ENCODE peak calls at places on chromosomes 16 and 17, in ten cellular contexts. K is fibroblast of pulmonary artery, Z is left ventricle myocardium inferior, L is HCT116, I is OCI-LY7, E is thoracic aorta, O is A673, Y is ovary, Q is H1, M is Caco-2. N is an unnamed sample.

GRCh38 chr16:73056383-73056782 is 8.5 kb upstream of the ZFHX3 start:
- DNase-seq in K (no peak), Z (no peak), L (no peak), I (no peak), E (no peak), O (no peak), Y (no peak), Q (no peak), M (no peak), N (no peak)

GRCh38 chr17:21304091-21304490 is 19.6 kb downstream of the MAP2K3 start:
- DNase-seq in K (no peak), Z (peak), L (no peak), I (no peak), E (no peak), O (no peak), Y (peak), Q (no peak), M (no peak), N (no peak)

GRCh38 chr16:89324056-89325010 is 106.8 kb downstream of the ZNF778 start:
- DNase-seq in K (peak), Z (no peak), L (no peak), I (no peak), E (no peak), O (no peak), Y (peak), Q (no peak), M (no peak), N (no peak)

GRCh38 chr16:23466162-23466885 is 13.3 kb upstream of the COG7 start:
- DNase-seq in K (peak), Z (no peak), L (no peak), I (no peak), E (no peak), O (no peak), Y (no peak), Q (no peak), M (no peak), N (no peak)

GRCh38 chr16:53612003-53612402 is 91.7 kb downstream of the RPGRIP1L start:
- DNase-seq in K (no peak), Z (no peak), L (no peak), I (no peak), E (no peak), O (no peak), Y (no peak), Q (no peak), M (peak), N (no peak)

GRCh38 chr17:52673791-52674190 is 515.3 kb upstream of the CA10 start:
- DNase-seq in K (no peak), Z (no peak), L (no peak), I (no peak), E (no peak), O (no peak), Y (no peak), Q (no peak), M (no peak), N (no peak)

GRCh38 chr17:67245694-67246397 is 850 bp upstream of the HELZ start:
- DNase-seq in K (no peak), Z (peak), L (no peak), I (peak), E (no peak), O (no peak), Y (peak), Q (no peak), M (peak), N (no peak)

GRCh38 chr17:16428098-16428882 is 12.9 kb downstream of the TRPV2 start:
- DNase-seq in K (peak), Z (peak), L (no peak), I (peak), E (no peak), O (peak), Y (no peak), Q (no peak), M (peak), N (no peak)

GRCh38 chr16:66264311-66265105 is 102.0 kb upstream of the CDH5 start:
- DNase-seq in K (no peak), Z (no peak), L (no peak), I (no peak), E (no peak), O (no peak), Y (no peak), Q (no peak), M (no peak), N (no peak)

GRCh38 chr17:74499992-74500391 is 31.3 kb downstream of the CD300LB start:
- DNase-seq in K (no peak), Z (no peak), L (no peak), I (no peak), E (no peak), O (no peak), Y (no peak), Q (no peak), M (no peak), N (no peak)

GRCh38 chr17:77838748-77839147 is 119.8 kb upstream of the TNRC6C start:
- DNase-seq in K (no peak), Z (no peak), L (no peak), I (no peak), E (no peak), O (no peak), Y (no peak), Q (no peak), M (no peak), N (no peak)

GRCh38 chr17:61504697-61505096 is 52.5 kb downstream of the TBX4 start:
- DNase-seq in K (peak), Z (no peak), L (no peak), I (no peak), E (no peak), O (no peak), Y (no peak), Q (no peak), M (no peak), N (no peak)

GRCh38 chr16:2022723-2023097 is 3.1 kb downstream of the NPW start:
- DNase-seq in K (peak), Z (no peak), L (no peak), I (peak), E (no peak), O (peak), Y (no peak), Q (no peak), M (peak), N (no peak)

DNA sequence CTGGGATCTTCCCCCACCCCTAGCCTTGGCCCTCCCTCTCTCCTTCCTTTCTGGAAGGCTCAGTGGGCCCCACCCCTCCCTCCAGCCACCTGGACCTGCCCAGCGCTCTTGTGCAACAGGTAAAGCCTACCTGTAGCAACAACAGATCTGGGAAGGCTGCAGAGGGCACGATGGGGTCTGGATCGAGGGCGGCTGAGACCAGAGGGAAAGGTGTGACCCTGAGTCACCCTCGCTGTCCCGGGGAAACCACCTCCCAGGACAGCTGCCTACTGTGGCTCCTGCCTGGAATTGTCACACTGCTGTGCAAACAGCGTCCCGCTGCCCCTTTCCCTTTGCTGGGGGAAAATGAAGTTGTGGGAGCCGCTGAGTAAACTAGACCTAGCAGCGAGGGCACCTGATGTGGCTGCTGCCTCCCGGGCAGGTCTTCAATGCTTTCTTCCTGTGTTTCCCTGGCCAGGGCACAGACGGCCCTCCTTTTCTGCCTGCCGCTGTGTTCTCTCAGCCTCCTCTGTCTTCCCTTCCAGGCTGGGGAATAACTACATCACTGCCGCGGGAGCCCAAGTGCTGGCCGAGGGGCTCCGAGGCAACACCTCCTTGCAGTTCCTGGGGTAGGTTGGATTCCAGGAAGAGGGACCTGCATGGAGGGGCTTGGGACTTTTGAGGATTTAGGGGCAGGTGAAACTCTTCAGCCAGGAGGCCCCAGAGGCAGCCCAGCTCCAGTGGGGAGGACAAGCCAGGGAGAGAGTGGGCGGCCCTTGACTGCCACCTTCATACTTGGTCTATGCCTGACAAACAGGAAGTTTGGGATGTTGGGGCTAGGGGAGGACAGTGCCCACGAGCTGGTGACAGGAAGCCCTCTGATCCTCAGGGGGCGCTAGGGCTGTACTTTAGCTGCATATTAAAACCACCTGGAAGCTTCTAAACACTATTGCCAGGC is 22.2 kb upstream of the CYLD start:
- DNase-seq in K (no peak), Z (no peak), L (no peak), I (no peak), E (no peak), O (no peak), Y (no peak), Q (no peak), M (peak), N (no peak)
- TF ChIP-seq CTCF in K (no peak), Z (no peak), L (no peak), I (peak), E (no peak), O (no peak), Y (no peak), Q (peak), M (no peak), N (no peak)

GRCh38 chr17:50558581-50558954 is 1.9 kb upstream of the CACNA1G start:
- DNase-seq in K (no peak), Z (no peak), L (no peak), I (no peak), E (no peak), O (no peak), Y (no peak), Q (no peak), M (no peak), N (no peak)

GRCh38 chr17:50560185-50560824 is at the start of gene CACNA1G:
- DNase-seq in K (peak), Z (peak), L (peak), I (peak), E (peak), O (peak), Y (peak), Q (peak), M (peak), N (no peak)

GRCh38 chr17:50558955-50559614 is 1.4 kb upstream of the CACNA1G start:
- DNase-seq in K (no peak), Z (no peak), L (no peak), I (no peak), E (no peak), O (peak), Y (peak), Q (no peak), M (no peak), N (no peak)

GRCh38 chr17:50560931-50561750 is 626 bp downstream of the CACNA1G start:
- DNase-seq in K (no peak), Z (no peak), L (no peak), I (no peak), E (no peak), O (no peak), Y (peak), Q (no peak), M (no peak), N (no peak)

GRCh38 chr17:50559674-50560184 is 786 bp upstream of the CACNA1G start:
- DNase-seq in K (peak), Z (peak), L (peak), I (no peak), E (peak), O (peak), Y (peak), Q (peak), M (peak), N (no peak)
- H3K4me3 ChIP-seq in K (peak), Z (peak), L (peak), I (peak), E (peak), O (peak), Y (peak), Q (peak), M (peak), N (no peak)

GRCh38 chr16:85751665-85752501 is 987 bp upstream of the C16orf74 start:
- DNase-seq in K (peak), Z (no peak), L (no peak), I (peak), E (no peak), O (no peak), Y (peak), Q (peak), M (no peak), N (no peak)

GRCh38 chr16:85754403-85754802 is 3.5 kb upstream of the C16orf74 start:
- DNase-seq in K (no peak), Z (no peak), L (no peak), I (peak), E (no peak), O (peak), Y (no peak), Q (no peak), M (no peak), N (no peak)

GRCh38 chr16:85753559-85753958 is 2.7 kb upstream of the C16orf74 start:
- DNase-seq in K (no peak), Z (no peak), L (no peak), I (no peak), E (no peak), O (no peak), Y (no peak), Q (no peak), M (no peak), N (peak)

GRCh38 chr16:85753976-85754375 is 3.1 kb upstream of the C16orf74 start:
- DNase-seq in K (no peak), Z (no peak), L (no peak), I (peak), E (no peak), O (no peak), Y (no peak), Q (no peak), M (no peak), N (no peak)

DNA sequence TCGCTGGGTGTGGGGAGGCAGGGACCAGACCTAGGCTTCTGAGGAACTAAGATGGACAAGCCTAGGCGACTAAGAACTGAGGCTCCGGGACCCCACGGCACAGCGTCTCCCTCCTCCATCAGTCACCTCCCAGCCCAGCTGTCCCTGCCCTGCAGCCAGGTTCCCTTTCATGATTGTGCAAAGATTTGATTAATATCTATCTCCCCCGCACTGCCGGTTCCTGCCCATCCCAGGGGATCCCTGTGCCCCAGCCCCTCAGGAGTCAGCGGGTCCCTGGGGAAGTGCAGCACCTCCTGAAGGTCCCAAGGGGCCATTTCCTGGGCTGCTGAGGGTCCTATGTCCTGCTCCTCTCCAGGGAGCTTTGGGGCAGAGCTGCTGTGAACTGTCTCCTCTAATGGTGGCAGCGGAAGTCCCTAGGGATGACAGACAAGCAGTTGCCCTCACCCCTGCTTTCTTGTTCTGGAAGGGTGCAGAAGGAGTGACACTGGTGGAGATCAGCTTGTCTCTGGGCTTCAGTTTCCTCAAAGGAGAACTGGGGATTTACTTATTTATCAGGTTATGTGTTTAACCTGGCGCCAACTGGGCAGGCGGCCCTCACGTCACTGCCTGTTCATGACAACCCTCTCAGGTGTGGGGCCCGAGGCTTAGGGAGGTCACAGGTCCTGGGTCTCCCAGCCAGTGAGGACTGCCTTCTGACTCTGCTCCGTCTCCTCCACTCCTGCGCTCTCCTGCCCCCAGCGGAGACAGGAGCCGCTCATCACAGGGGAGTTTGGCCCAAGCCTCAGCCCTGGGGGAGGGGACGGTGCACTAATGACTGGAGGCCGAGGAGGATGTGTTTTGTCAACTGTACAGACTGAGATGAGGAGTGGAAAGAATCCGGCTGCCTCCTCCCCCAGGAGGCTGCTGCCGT is 1.9 kb upstream of the C16orf74 start:
- DNase-seq in K (peak), Z (peak), L (no peak), I (peak), E (no peak), O (peak), Y (no peak), Q (no peak), M (peak), N (peak)
- TF ChIP-seq CTCF in K (peak), Z (peak), L (no peak), I (peak), E (no peak), O (no peak), Y (no peak), Q (peak), M (no peak), N (peak)

GRCh38 chr17:36939059-36939943 is 2.0 kb downstream of the LHX1 start:
- DNase-seq in K (no peak), Z (no peak), L (no peak), I (no peak), E (no peak), O (no peak), Y (no peak), Q (no peak), M (no peak), N (no peak)

GRCh38 chr17:36938566-36939058 is 1.3 kb downstream of the LHX1 start:
- DNase-seq in K (no peak), Z (no peak), L (no peak), I (no peak), E (no peak), O (no peak), Y (no peak), Q (no peak), M (no peak), N (no peak)

GRCh38 chr17:36937001-36937960 is at the start of gene LHX1:
- DNase-seq in K (no peak), Z (no peak), L (no peak), I (no peak), E (no peak), O (no peak), Y (no peak), Q (no peak), M (peak), N (no peak)

GRCh38 chr17:36936455-36936934 is 780 bp upstream of the LHX1 start:
- DNase-seq in K (no peak), Z (no peak), L (no peak), I (no peak), E (no peak), O (no peak), Y (no peak), Q (no peak), M (peak), N (no peak)

DNA sequence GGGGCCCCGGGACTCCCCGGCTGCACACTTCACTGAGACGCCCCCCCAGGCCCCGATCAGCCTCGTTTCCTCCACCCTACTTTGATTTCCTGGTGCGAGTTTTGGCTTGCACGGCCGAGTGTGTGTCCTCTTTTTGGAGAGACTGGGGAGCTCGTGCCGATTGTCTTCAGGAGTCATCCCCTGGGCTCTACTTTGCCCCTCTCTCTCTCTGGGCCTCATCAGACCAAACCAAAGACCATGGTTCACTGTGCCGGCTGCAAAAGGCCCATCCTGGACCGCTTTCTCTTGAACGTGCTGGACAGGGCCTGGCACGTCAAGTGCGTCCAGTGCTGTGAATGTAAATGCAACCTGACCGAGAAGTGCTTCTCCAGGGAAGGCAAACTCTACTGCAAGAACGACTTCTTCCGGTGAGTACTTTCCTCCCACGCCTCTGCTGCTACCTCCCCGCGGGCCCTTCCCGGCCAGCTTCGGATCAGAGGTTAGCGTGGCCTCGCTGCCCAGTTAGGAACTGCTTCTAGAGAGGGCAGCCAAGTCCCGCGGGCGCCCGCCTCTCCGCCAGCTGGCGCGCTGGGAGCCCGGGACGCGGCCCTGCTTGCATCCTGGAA is 788 bp downstream of the LHX1 start:
- DNase-seq in K (peak), Z (no peak), L (no peak), I (no peak), E (no peak), O (no peak), Y (no peak), Q (no peak), M (no peak), N (no peak)
- H3K4me3 ChIP-seq in K (no peak), Z (peak), L (no peak), I (no peak), E (peak), O (no peak), Y (no peak), Q (peak), M (peak), N (no peak)

DNA sequence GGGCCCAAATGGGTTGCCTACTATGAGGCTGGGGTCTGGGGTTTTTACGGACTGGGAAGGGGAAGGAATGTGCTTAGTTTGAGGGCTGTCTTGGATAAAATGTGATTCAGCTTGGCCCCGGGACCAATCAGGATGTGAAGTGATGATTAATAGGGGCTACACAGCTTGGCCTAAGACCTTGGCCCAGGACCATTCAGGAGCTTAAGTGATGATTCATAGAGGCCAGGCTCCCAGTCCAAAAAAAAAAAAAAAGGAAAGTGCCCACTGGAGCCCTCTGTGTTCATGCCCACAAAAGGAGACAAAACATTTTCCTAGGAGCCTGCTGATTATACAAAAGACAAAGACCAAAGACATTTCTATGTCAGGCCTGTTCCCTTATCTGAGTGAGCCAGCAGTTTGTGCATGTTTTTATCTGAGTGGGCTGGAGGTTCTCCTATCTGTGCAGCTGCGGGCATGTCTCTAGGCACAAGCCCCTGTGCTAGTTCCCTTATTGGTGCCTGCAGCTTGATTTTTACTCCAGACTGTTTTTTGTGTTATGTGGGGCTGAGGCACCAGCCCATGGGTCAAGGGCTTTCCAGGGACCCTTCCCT is 898.2 kb upstream of the GOT2 start:
- DNase-seq in K (peak), Z (no peak), L (no peak), I (no peak), E (no peak), O (no peak), Y (no peak), Q (no peak), M (no peak), N (no peak)
- TF ChIP-seq CTCF in K (no peak), Z (no peak), L (no peak), I (no peak), E (no peak), O (no peak), Y (no peak), Q (no peak), M (no peak), N (no peak)

DNA sequence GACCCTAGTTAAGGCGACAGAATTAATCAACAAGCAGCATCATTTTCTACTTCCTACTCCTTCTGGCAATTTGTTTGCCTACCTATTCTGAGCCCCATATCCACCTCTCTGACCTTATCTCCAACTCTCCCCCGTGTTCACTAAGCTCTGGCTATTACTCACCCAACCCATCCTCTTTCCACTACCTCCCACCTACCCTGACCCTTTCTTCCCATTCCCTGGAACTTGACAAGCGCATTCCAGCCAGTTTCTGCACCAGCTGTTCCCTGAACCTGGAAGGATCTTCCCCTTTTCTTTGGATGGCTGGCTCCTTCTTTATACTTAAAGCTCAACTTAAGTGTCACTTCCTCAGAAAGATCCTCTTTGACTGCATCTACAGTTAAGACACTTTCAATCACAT is 2.3 kb downstream of the DCUN1D3 start:
- DNase-seq in K (no peak), Z (no peak), L (no peak), I (no peak), E (no peak), O (no peak), Y (no peak), Q (no peak), M (no peak), N (no peak)
- H3K4me3 ChIP-seq in K (peak), Z (peak), L (no peak), I (no peak), E (peak), O (no peak), Y (no peak), Q (no peak), M (no peak), N (no peak)

N was measured in LNCaP clone FGC.